ENCODE peak calls at places on chromosome 15, in six cellular contexts. O, I, R, N, D and T are unnamed samples. For H3K4me1, the result is how much of the 10 kb centered on the place peaks cover.

GRCh38 chr15:81897011-81897677 is 148.7 kb downstream of the MEX3B start:
- DNase-seq in I (peak), O (no peak), N (peak), D (no peak), R (no peak), T (no peak)

GRCh38 chr15:95176794-95177577 is 945.6 kb downstream of the MCTP2 start:
- DNase-seq in D (no peak), N (no peak), O (no peak), R (no peak), I (no peak), T (no peak)

GRCh38 chr15:31387483-31388118 is 61.0 kb downstream of the KLF13 start:
- DNase-seq in N (no peak), D (peak), O (peak), I (no peak), R (peak), T (peak)

GRCh38 chr15:39140060-39140604 is 440.7 kb upstream of the THBS1 start:
- DNase-seq in I (peak), R (no peak), N (no peak), D (no peak), O (no peak), T (no peak)

GRCh38 chr15:66706225-66706732 is 4.2 kb downstream of the SMAD6 start:
- DNase-seq in O (no peak), D (no peak), I (peak), N (no peak), R (no peak), T (no peak)

GRCh38 chr15:31263751-31264533 is 62.7 kb upstream of the KLF13 start:
- DNase-seq in R (peak), O (peak), N (peak), D (peak), I (no peak), T (peak)

GRCh38 chr15:48803877-48804276 is 7.0 kb downstream of the CEP152 start:
- DNase-seq in I (no peak), D (no peak), R (no peak), O (no peak), N (no peak), T (no peak)

GRCh38 chr15:25240461-25241021 is 198.3 kb downstream of the UBE3A start:
- DNase-seq in R (peak), N (no peak), D (no peak), I (no peak), O (peak), T (no peak)

GRCh38 chr15:23570466-23570865 is 5.0 kb downstream of the MKRN3 start:
- DNase-seq in R (no peak), I (no peak), O (no peak), N (no peak), D (no peak), T (no peak)

GRCh38 chr15:35000511-35000910 is 12.4 kb upstream of the ZNF770 start:
- DNase-seq in N (no peak), D (no peak), R (no peak), O (no peak), I (peak), T (no peak)

GRCh38 chr15:34359416-34359815 is 7.6 kb downstream of the LPCAT4 start:
- DNase-seq in R (no peak), D (no peak), I (no peak), N (no peak), O (no peak), T (no peak)

GRCh38 chr15:48458876-48459275 is 127.6 kb downstream of the DUT start:
- DNase-seq in D (no peak), O (no peak), N (no peak), I (peak), R (no peak), T (no peak)

GRCh38 chr15:62849316-62850129 is 193.0 kb upstream of the TPM1 start:
- DNase-seq in N (no peak), O (no peak), R (no peak), I (no peak), D (no peak), T (no peak)

GRCh38 chr15:60589253-60589652 is 110.3 kb upstream of the ICE2 start:
- DNase-seq in O (no peak), R (no peak), I (no peak), D (no peak), N (no peak), T (peak)

GRCh38 chr15:83287541-83288027 is 3.1 kb upstream of the BNC1 start:
- DNase-seq in I (peak), R (no peak), D (no peak), O (no peak), N (no peak), T (no peak)

GRCh38 chr15:40846846-40847224 is 3.0 kb downstream of the SPINT1 start:
- DNase-seq in R (no peak), N (no peak), D (no peak), O (no peak), I (no peak), T (no peak)
- H3K4me3 ChIP-seq in R (no peak), N (no peak), D (no peak), O (no peak), I (no peak), T (no peak)

DNA sequence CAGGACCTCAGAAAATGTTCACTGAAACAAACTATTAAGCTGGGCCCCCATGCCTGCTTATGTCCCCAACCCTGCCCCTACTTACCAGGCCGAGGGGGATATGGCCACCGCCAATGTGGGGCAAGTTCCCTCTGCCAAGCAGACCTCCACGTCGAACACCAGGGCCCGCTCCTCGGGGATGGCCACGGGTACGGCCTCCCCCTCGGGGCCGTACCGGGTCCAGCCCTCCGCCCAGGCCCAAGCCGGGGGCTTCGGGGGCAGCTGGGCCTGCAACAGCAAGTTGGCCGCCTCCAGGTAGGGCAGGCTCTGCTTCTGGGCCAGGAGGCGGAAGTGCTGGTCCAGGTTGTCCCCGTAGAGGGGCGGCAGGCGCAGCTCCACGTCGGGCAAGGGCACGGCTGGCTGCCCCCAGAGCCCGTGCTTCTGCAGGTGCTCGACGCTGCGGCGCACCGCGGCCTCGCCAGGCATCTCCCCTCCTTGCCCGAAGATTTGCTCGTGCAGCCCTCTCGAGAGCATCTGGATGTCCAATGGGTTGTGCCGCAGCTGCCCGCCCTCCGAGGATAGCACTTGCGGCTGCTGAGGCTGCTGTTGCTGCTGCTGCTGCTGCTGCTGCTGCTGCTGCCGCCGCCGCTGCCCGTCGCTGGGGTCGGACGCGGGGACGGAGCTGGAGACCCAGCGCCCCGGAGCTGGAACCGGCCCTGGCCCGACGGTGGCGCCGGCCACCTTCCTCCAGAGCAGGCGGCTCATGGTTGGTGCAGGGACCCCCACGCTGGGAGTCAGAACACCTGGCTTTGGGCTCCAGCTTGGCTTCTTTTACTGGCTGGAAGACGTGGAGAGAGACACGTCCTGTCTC is 1.4 kb downstream of the POLG start:
- DNase-seq in R (no peak), N (no peak), D (no peak), I (no peak), O (no peak), T (no peak)
- H3K4me1 ChIP-seq in R (under half), N (under half), D (half or more), I (under half), O (under half), T (half or more)

GRCh38 chr15:76996526-76997401 is 1.8 kb downstream of the PSTPIP1 start:
- DNase-seq in O (no peak), D (no peak), I (peak), N (no peak), R (peak), T (peak)
- H3K4me3 ChIP-seq in O (peak), D (peak), I (no peak), N (no peak), R (no peak), T (peak)

GRCh38 chr15:74205593-74205969 is 3.0 kb upstream of the STRA6 start:
- DNase-seq in I (no peak), R (peak), D (no peak), O (no peak), N (no peak), T (no peak)

GRCh38 chr15:74206801-74207281 is 4.3 kb upstream of the STRA6 start:
- DNase-seq in N (no peak), D (no peak), R (peak), O (no peak), I (no peak), T (no peak)

GRCh38 chr15:74201656-74202420 is 749 bp downstream of the STRA6 start:
- DNase-seq in N (no peak), R (peak), I (no peak), D (no peak), O (no peak), T (no peak)

GRCh38 chr15:74202461-74203401 is at the start of gene STRA6:
- DNase-seq in D (no peak), N (no peak), O (no peak), R (peak), I (no peak), T (no peak)

DNA sequence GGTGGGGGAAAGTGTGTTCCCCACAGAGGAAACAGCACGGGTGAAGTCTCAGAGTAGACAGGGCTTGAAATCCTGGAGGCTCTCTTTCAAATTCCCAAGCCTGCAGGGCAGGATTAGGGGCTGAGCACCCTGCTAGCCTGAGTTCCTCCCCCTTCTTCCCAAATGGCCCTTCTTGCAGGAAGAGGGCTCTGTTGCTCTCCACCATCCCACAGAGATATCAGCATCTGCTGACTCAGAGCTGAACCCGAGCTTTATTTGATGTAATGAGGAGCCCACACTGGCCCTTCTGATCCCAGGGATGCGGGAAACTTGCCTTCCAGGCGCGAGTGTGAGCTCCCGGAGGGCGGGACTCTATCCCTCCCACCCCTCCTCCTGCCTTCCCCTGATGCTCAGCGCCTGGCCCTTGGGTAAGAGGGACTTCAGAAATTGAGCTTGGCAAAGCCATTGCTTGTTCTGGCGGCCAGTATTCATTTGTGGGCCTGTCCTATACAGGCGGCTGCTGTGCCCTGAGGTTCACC is 1.4 kb upstream of the STRA6 start:
- DNase-seq in D (peak), N (no peak), O (no peak), R (peak), I (peak), T (no peak)
- H3K4me1 ChIP-seq in D (under half), N (under half), O (under half), R (under half), I (under half), T (under half)

GRCh38 chr15:98800437-98801233 is 152.3 kb downstream of the IGF1R start:
- DNase-seq in R (no peak), I (peak), N (peak), O (peak), D (peak), T (no peak)

GRCh38 chr15:98802187-98802586 is 153.8 kb downstream of the IGF1R start:
- DNase-seq in N (no peak), R (no peak), O (no peak), I (no peak), D (no peak), T (no peak)

GRCh38 chr15:98799461-98799971 is 151.2 kb downstream of the IGF1R start:
- DNase-seq in I (no peak), R (no peak), N (no peak), O (no peak), D (no peak), T (no peak)

GRCh38 chr15:98799991-98800390 is 151.7 kb downstream of the IGF1R start:
- DNase-seq in R (no peak), D (no peak), O (no peak), N (no peak), I (no peak), T (no peak)

DNA sequence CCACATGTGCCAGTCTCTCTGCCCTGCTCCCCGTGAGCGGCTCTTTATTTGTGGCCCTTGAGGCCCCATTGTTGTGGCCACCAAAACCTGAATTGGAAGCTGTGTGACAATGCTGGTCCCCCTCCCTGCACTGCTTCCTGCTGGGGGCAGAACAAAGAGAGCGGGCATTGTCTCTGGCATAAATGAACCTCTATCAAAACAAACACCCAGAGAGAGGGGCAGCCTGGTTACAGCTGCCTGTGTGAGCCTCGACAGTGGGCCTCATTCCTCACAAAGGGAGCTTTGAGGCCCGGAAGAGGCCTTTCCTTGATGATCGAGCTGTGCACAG is 152.9 kb downstream of the IGF1R start:
- DNase-seq in D (no peak), I (no peak), N (no peak), R (no peak), O (no peak), T (no peak)
- H3K4me3 ChIP-seq in D (no peak), I (no peak), N (no peak), R (no peak), O (no peak), T (no peak)